ENCODE peak calls at places on chromosomes 12 and 14, in five cellular contexts. W is mesenchymal stem cell, U is putamen, Z is iPS DF 19.7, X is Right ventricle myocardium inferior. I is an unnamed sample.

GRCh38 chr12:6527711-6528110 is 6.6 kb upstream of the GAPDH start:
- DNase-seq in W (no peak), U (no peak), Z (no peak), X (no peak), I (no peak)

GRCh38 chr14:61602733-61603077 is 92.6 kb upstream of the HIF1A start:
- DNase-seq in W (no peak), U (no peak), Z (no peak), X (no peak), I (no peak)

GRCh38 chr14:35122696-35123387 is 490 bp downstream of the PRORP start:
- DNase-seq in W (peak), U (no peak), Z (no peak), X (no peak), I (no peak)

GRCh38 chr14:100654814-100655795 is 67.9 kb upstream of the BEGAIN start:
- DNase-seq in W (no peak), U (no peak), Z (no peak), X (peak), I (no peak)

GRCh38 chr12:89779090-89779489 is 70.5 kb upstream of the ATP2B1 start:
- DNase-seq in W (no peak), U (no peak), Z (no peak), X (no peak), I (no peak)

GRCh38 chr12:12333980-12334709 is 15.9 kb downstream of the MANSC1 start:
- DNase-seq in W (peak), U (no peak), Z (no peak), X (no peak), I (peak)

GRCh38 chr12:10363665-10363921 is 26.2 kb downstream of the KLRK1 start:
- DNase-seq in W (no peak), U (no peak), Z (no peak), X (no peak), I (no peak)

GRCh38 chr12:76519538-76519937 is 40.0 kb downstream of the OSBPL8 start:
- DNase-seq in W (no peak), U (no peak), Z (no peak), X (no peak), I (no peak)

GRCh38 chr14:59161571-59162175 is 26.8 kb upstream of the DAAM1 start:
- DNase-seq in W (peak), U (peak), Z (no peak), X (no peak), I (peak)

GRCh38 chr12:53159195-53159834 is 21.2 kb upstream of the ZNF740 start:
- DNase-seq in W (peak), U (peak), Z (no peak), X (peak), I (peak)

GRCh38 chr14:68643673-68644072 is 149.2 kb downstream of the ZFP36L1 start:
- DNase-seq in W (no peak), U (no peak), Z (no peak), X (no peak), I (no peak)

GRCh38 chr12:92581579-92581978 is 121.2 kb upstream of the PLEKHG7 start:
- DNase-seq in W (peak), U (no peak), Z (no peak), X (no peak), I (no peak)

GRCh38 chr14:57492859-57493258 is 798 bp downstream of the CCDC198 start:
- DNase-seq in W (peak), U (no peak), Z (no peak), X (no peak), I (no peak)